ENCODE peak calls at places on chromosomes 4 and X, in five cellular contexts. M is astrocyte of the spinal cord, Z is Calu3, E is esophagus squamous epithelium, L is epithelial cell of proximal tubule. H is an unnamed sample.

GRCh38 chrX:153769865-153770605 is 6.0 kb downstream of the PLXNB3 start:
- DNase-seq in M (no peak), Z (no peak), E (no peak), L (no peak), H (no peak)

GRCh38 chrX:46727445-46727844 is 31.5 kb downstream of the SLC9A7 start:
- DNase-seq in M (no peak), Z (no peak), E (no peak), L (no peak), H (no peak)

GRCh38 chr4:69649629-69650028 is 3.4 kb downstream of the UGT2A1 start:
- DNase-seq in M (no peak), Z (no peak), E (no peak), L (no peak), H (no peak)

GRCh38 chr4:37780444-37781133 is 45.9 kb upstream of the PGM2 start:
- DNase-seq in M (peak), Z (no peak), E (no peak), L (no peak), H (no peak)

GRCh38 chr4:152398060-152398459 is 137.8 kb downstream of the FBXW7 start:
- DNase-seq in M (peak), Z (no peak), E (no peak), L (no peak), H (no peak)

GRCh38 chr4:17030543-17030942 is 132.1 kb upstream of the LDB2 start:
- DNase-seq in M (peak), Z (peak), E (no peak), L (peak), H (no peak)

GRCh38 chrX:53186363-53186762 is 38.6 kb downstream of the KDM5C start:
- DNase-seq in M (no peak), Z (peak), E (no peak), L (peak), H (no peak)

GRCh38 chr4:29539226-29539625 is 1180.9 kb upstream of the PCDH7 start:
- DNase-seq in M (no peak), Z (no peak), E (no peak), L (no peak), H (no peak)

GRCh38 chr4:114599231-114600065 is 841 bp downstream of the UGT8 start:
- DNase-seq in M (peak), Z (peak), E (peak), L (no peak), H (no peak)

GRCh38 chrX:118976599-118977340 is 2.4 kb downstream of the LONRF3 start:
- DNase-seq in M (no peak), Z (peak), E (no peak), L (no peak), H (no peak)

GRCh38 chr4:26325191-26325590 is 4.4 kb downstream of the RBPJ start:
- DNase-seq in M (peak), Z (peak), E (no peak), L (no peak), H (no peak)

GRCh38 chrX:68383540-68383939 is 49.8 kb downstream of the OPHN1 start:
- DNase-seq in M (no peak), Z (no peak), E (no peak), L (no peak), H (no peak)

GRCh38 chrX:50003927-50004326 is 81.5 kb downstream of the CLCN5 start:
- DNase-seq in M (no peak), Z (no peak), E (no peak), L (no peak), H (no peak)

GRCh38 chrX:44747317-44747716 is 96.5 kb upstream of the DUSP21 start:
- DNase-seq in M (no peak), Z (no peak), E (no peak), L (no peak), H (no peak)

GRCh38 chr4:54585321-54586000 is 72.3 kb upstream of the KIT start:
- DNase-seq in M (peak), Z (no peak), E (no peak), L (no peak), H (no peak)

GRCh38 chrX:9785252-9785943 is 831 bp upstream of the SHROOM2 start:
- DNase-seq in M (no peak), Z (no peak), E (no peak), L (no peak), H (no peak)

GRCh38 chr4:7266525-7267292 is 74.4 kb downstream of the SORCS2 start:
- DNase-seq in M (peak), Z (peak), E (no peak), L (peak), H (no peak)

GRCh38 chrX:154412468-154412867 is 1.1 kb downstream of the TAFAZZIN start:
- DNase-seq in M (no peak), Z (no peak), E (no peak), L (no peak), H (no peak)

GRCh38 chrX:111837226-111837625 is 38.8 kb upstream of the TRPC5OS start:
- DNase-seq in M (no peak), Z (no peak), E (no peak), L (no peak), H (no peak)

GRCh38 chr4:89753601-89754066 is 83.3 kb downstream of the SNCA start:
- DNase-seq in M (peak), Z (no peak), E (no peak), L (peak), H (no peak)

GRCh38 chrX:3219231-3219630 is 127.2 kb downstream of the MXRA5 start:
- DNase-seq in M (no peak), Z (no peak), E (no peak), L (no peak), H (no peak)

GRCh38 chr4:113773014-113773413 is 11.5 kb upstream of the CAMK2D start:
- DNase-seq in M (no peak), Z (no peak), E (no peak), L (no peak), H (no peak)

GRCh38 chr4:153513596-153513995 is 47.4 kb downstream of the TMEM131L start:
- DNase-seq in M (peak), Z (no peak), E (no peak), L (no peak), H (no peak)

GRCh38 chrX:72609313-72609712 is 36.7 kb upstream of the HDAC8 start:
- DNase-seq in M (peak), Z (peak), E (no peak), L (no peak), H (no peak)

GRCh38 chr4:174596513-174596912 is 74.2 kb upstream of the HPGD start:
- DNase-seq in M (no peak), Z (no peak), E (no peak), L (no peak), H (no peak)

DNA sequence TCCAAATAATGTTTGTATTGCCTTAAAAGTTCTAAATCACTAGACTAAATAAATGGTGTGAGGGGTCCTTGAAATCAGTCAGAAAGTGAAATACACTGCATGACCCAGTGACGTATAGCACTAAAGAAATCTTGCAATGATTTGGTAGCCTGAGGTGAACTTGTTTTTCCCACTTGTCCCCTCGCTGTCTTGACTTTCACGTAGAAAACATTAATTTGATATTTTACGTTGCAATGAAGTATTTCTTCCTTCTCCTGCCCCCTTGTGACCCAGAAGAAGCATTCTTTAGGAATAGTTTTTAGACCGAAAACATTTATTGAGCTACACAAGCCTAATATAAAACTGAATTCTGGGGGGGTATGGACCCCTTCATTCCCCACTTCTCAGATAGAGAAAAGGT is 3.7 kb downstream of the KLB start:
- DNase-seq in M (no peak), Z (no peak), E (no peak), L (no peak), H (no peak)
- TF ChIP-seq CTCF in M (peak), Z (no peak), E (no peak), L (peak), H (no peak)

GRCh38 chr4:73098713-73099112 is 29.2 kb upstream of the COX18 start:
- DNase-seq in M (no peak), Z (no peak), E (no peak), L (no peak), H (no peak)
- TF ChIP-seq CTCF in M (no peak), Z (no peak), E (no peak), L (no peak), H (no peak)

GRCh38 chr4:180587379-180587778 is 1655.8 kb upstream of the TENM3 start:
- DNase-seq in M (no peak), Z (no peak), E (no peak), L (no peak), H (no peak)
- TF ChIP-seq CTCF in M (no peak), Z (no peak), E (no peak), L (no peak), H (no peak)

GRCh38 chrX:150364347-150365050 is 1.4 kb downstream of the MAMLD1 start:
- DNase-seq in M (peak), Z (peak), E (no peak), L (no peak), H (no peak)

GRCh38 chrX:150363561-150364346 is 637 bp downstream of the MAMLD1 start:
- DNase-seq in M (peak), Z (peak), E (no peak), L (no peak), H (no peak)

GRCh38 chrX:150366951-150367545 is 3.9 kb downstream of the MAMLD1 start:
- DNase-seq in M (peak), Z (no peak), E (no peak), L (peak), H (no peak)

GRCh38 chrX:150365953-150366911 is 3.1 kb downstream of the MAMLD1 start:
- DNase-seq in M (peak), Z (peak), E (no peak), L (no peak), H (no peak)

GRCh38 chrX:150365051-150365952 is 2.2 kb downstream of the MAMLD1 start:
- DNase-seq in M (peak), Z (peak), E (no peak), L (no peak), H (no peak)
- TF ChIP-seq CTCF in M (peak), Z (peak), E (peak), L (peak), H (no peak)

DNA sequence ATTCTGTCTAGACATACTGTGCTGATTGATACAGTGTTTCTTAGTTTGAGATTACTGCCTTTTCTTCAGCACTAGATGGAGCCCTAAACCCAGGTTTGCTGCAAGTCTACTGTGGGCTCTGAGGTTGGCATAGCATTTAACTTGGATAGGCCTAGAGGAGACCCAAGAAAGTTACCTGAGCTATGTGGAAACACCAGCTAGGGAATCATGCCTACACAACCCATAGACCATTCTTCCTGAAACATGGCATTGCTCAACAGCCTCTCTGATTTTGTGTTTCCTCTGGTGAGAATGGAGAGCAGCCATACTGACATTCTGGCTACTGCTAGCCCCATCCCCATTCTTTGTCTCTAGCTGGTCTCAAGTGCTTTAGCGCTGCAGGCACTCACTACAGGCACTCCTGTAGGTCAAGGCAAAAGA is 287.7 kb upstream of the PCDH18 start:
- DNase-seq in M (peak), Z (peak), E (no peak), L (peak), H (no peak)
- TF ChIP-seq CTCF in M (peak), Z (peak), E (peak), L (peak), H (no peak)

GRCh38 chr4:184097815-184098214 is 119.9 kb downstream of the ENPP6 start:
- DNase-seq in M (no peak), Z (no peak), E (no peak), L (no peak), H (no peak)

GRCh38 chr4:184096561-184097239 is 121.0 kb downstream of the ENPP6 start:
- DNase-seq in M (no peak), Z (no peak), E (no peak), L (no peak), H (no peak)

GRCh38 chr4:184099541-184099966 is 118.1 kb downstream of the ENPP6 start:
- DNase-seq in M (no peak), Z (no peak), E (no peak), L (no peak), H (no peak)

GRCh38 chr4:184099033-184099432 is 118.6 kb downstream of the ENPP6 start:
- DNase-seq in M (no peak), Z (no peak), E (no peak), L (no peak), H (no peak)

DNA sequence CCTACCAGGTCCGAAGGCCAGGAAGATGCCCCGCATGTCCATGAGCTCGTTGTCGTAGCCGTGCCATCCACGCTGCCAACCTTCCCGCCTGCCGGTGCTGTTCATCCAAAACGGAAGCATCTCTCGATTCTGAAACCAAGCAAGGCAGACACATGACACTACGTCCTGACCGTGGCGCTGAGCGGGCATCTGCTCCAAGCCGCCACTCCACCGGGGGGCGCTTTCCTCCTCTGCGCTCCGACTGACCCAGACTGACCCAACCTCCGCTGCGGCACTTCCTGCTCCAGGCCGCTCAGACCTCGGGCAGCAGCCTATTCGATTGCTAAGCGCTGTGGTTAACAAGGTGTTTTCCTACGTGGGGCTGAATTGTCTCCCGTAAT is 120.4 kb downstream of the ENPP6 start:
- DNase-seq in M (no peak), Z (no peak), E (no peak), L (no peak), H (no peak)
- TF ChIP-seq CTCF in M (no peak), Z (no peak), E (peak), L (no peak), H (no peak)

GRCh38 chr4:107037188-107037587 is 1.1 kb upstream of the DKK2 start:
- DNase-seq in M (peak), Z (no peak), E (no peak), L (no peak), H (no peak)
- TF ChIP-seq CTCF in M (peak), Z (no peak), E (peak), L (peak), H (no peak)

GRCh38 chrX:11504234-11504633 is 161.5 kb downstream of the ARHGAP6 start:
- DNase-seq in M (no peak), Z (peak), E (no peak), L (no peak), H (no peak)
- TF ChIP-seq CTCF in M (no peak), Z (no peak), E (no peak), L (no peak), H (no peak)